ENCODE peak calls at places on chromosomes 5 and 9, in four cellular contexts. T is HCT116, X is K562, O is HepG2. L is an unnamed sample.

GRCh38 chr5:1474875-1475543 is 29.8 kb upstream of the SLC6A3 start:
- DNase-seq in O (no peak), X (no peak), T (no peak), L (no peak)

GRCh38 chr9:18477121-18477705 is 3.3 kb downstream of the ADAMTSL1 start:
- DNase-seq in T (no peak), O (no peak), X (no peak), L (no peak)

GRCh38 chr9:38421498-38422211 is 2.6 kb downstream of the IGFBPL1 start:
- DNase-seq in T (no peak), O (no peak), X (no peak), L (no peak)

GRCh38 chr5:658103-658502 is 35.0 kb downstream of the TPPP start:
- DNase-seq in O (no peak), T (no peak), X (no peak), L (no peak)

GRCh38 chr5:135386096-135386495 is 12.9 kb downstream of the MACROH2A1 start:
- DNase-seq in T (no peak), X (no peak), O (no peak), L (no peak)

GRCh38 chr9:212265-212664 is 2.4 kb upstream of the DOCK8 start:
- DNase-seq in O (no peak), X (no peak), T (no peak), L (no peak)

GRCh38 chr9:89899476-89900047 is 294.8 kb downstream of the GADD45G start:
- DNase-seq in X (no peak), T (no peak), O (peak), L (no peak)

GRCh38 chr5:83632874-83633273 is 87.8 kb downstream of the HAPLN1 start:
- DNase-seq in O (no peak), X (no peak), T (peak), L (no peak)

GRCh38 chr9:77806697-77807096 is 158.6 kb upstream of the GNA14 start:
- DNase-seq in O (no peak), X (no peak), T (no peak), L (no peak)

GRCh38 chr9:6703898-6704639 is 53.7 kb upstream of the KDM4C start:
- DNase-seq in T (no peak), O (peak), X (no peak), L (no peak)

GRCh38 chr5:39209924-39210323 is 9.4 kb downstream of the FYB1 start:
- DNase-seq in X (no peak), O (no peak), T (no peak), L (no peak)

GRCh38 chr9:137972988-137973470 is 95.4 kb downstream of the CACNA1B start:
- DNase-seq in T (no peak), O (no peak), X (no peak), L (no peak)

GRCh38 chr5:170333161-170333909 is 35.8 kb upstream of the LCP2 start:
- DNase-seq in O (no peak), X (no peak), T (no peak), L (no peak)

GRCh38 chr9:116756995-116757394 is 69.9 kb downstream of the TRIM32 start:
- DNase-seq in T (no peak), O (no peak), X (no peak), L (no peak)

GRCh38 chr5:177371120-177371537 is 13.1 kb upstream of the SLC34A1 start:
- DNase-seq in O (no peak), X (no peak), T (no peak), L (no peak)

GRCh38 chr9:69919461-69920061 is 98.9 kb downstream of the CFAP95 start:
- DNase-seq in X (peak), T (peak), O (peak), L (peak)

GRCh38 chr9:122036988-122037387 is 56.1 kb downstream of the TTLL11 start:
- DNase-seq in T (no peak), O (no peak), X (no peak), L (no peak)

GRCh38 chr5:53991942-53992341 is 318.4 kb downstream of the ARL15 start:
- DNase-seq in O (no peak), X (no peak), T (no peak), L (no peak)

GRCh38 chr9:135591491-135592330 is 30.2 kb downstream of the PAEP start:
- DNase-seq in T (no peak), X (no peak), O (no peak), L (no peak)

GRCh38 chr9:137664676-137665075 is 45.9 kb downstream of the EHMT1 start:
- DNase-seq in T (no peak), X (no peak), O (peak), L (no peak)

GRCh38 chr9:76650692-76651091 is 113.5 kb upstream of the PCA3 start:
- DNase-seq in T (no peak), X (no peak), O (no peak), L (no peak)

GRCh38 chr9:115264333-115264732 is 146.4 kb upstream of the TNC start:
- DNase-seq in T (no peak), O (no peak), X (no peak), L (no peak)

GRCh38 chr9:115593587-115594091 is 475.7 kb upstream of the TNC start:
- DNase-seq in T (peak), X (peak), O (peak), L (no peak)

DNA sequence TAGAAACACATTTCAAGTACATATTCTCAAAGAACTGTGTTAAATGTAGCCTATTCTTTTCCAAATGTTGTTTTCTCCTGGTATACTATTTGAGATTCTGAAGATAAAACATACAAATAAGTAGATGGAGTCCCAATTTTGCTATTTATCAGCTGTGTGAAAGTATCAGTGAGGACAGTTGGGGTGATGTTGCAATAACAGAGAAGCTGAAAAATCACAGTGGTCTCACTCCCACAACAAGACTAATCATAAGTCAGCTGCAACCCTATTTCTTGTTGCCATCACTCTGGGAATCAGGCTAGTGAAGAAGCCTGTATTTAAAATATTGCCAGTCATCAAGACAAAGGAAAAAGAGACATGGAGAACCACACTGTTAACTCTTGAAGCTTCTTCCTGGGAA is 25.9 kb upstream of the LURAP1L start:
- DNase-seq in X (no peak), T (no peak), O (no peak), L (no peak)
- H3K27ac ChIP-seq in X (no peak), T (no peak), O (no peak), L (no peak)

GRCh38 chr5:77630246-77631165 is 8.0 kb downstream of the OTP start:
- DNase-seq in O (peak), T (peak), X (no peak), L (peak)
- TF ChIP-seq TCF7L2 in O (no peak), T (no peak), X (no peak), L (no peak)

DNA sequence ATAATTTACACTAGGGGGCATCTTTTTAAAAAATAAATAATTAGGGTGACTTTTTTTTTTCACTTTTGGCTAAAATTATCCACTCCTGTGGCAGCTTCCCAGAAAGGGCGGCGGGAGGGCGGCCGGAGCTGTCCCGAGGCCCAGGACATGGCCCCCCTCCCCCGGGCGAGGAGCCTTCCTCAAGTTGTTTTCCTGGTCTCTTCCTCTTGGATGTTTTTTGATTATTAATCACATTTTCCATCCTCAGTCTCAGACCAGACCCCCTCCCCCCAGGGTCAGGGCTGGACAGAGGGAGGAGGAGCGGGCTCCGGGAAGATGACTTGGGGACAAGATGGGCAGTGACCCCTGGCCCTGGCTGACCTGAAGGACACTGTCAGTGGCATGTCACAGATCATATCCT is 4.7 kb upstream of the CNTFR start:
- DNase-seq in X (no peak), O (no peak), T (no peak), L (no peak)
- H3K27ac ChIP-seq in X (no peak), O (no peak), T (no peak), L (no peak)

DNA sequence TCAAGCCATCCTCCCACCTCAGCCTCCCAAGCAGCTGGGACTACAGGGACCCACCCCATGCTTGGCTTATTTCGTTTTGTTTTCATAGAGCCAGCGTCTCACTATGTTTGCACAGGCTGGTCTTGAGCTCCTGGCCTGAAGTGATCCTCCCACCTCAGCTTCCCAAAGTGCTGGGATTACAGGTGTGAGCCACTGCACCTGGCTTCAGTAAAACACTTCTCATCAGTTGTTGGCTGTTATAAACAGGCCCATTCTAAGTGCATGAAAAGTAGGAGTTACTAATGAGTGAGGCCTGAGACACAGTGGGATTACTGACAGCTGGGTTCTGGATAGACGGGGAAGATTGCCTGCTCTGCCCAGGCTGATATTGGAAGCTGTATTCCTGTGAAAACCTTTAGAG is 3.5 kb downstream of the CRB2 start:
- DNase-seq in T (no peak), X (no peak), O (no peak), L (no peak)
- TF ChIP-seq TCF7L2 in T (no peak), X (no peak), O (no peak), L (no peak)

GRCh38 chr9:107712390-107712789 is 222.8 kb upstream of the KLF4 start:
- DNase-seq in O (no peak), T (peak), X (peak), L (no peak)

GRCh38 chr9:107708786-107709185 is 219.2 kb upstream of the KLF4 start:
- DNase-seq in T (no peak), O (no peak), X (no peak), L (no peak)

GRCh38 chr9:107711528-107711927 is 222.0 kb upstream of the KLF4 start:
- DNase-seq in T (peak), O (no peak), X (no peak), L (no peak)

GRCh38 chr9:107710988-107711387 is 221.4 kb upstream of the KLF4 start:
- DNase-seq in T (no peak), X (no peak), O (no peak), L (no peak)

GRCh38 chr9:107710552-107710951 is 221.0 kb upstream of the KLF4 start:
- DNase-seq in O (no peak), T (no peak), X (no peak), L (no peak)
- H3K27ac ChIP-seq in O (no peak), T (no peak), X (no peak), L (no peak)

GRCh38 chr5:103918668-103919367 is 356.2 kb upstream of the NUDT12 start:
- DNase-seq in T (no peak), O (no peak), X (no peak), L (no peak)
- TF ChIP-seq TCF7L2 in T (no peak), O (no peak), X (no peak), L (no peak)

GRCh38 chr5:112579771-112580170 is 157.9 kb upstream of the APC start:
- DNase-seq in X (no peak), T (no peak), O (no peak), L (no peak)
- H3K27ac ChIP-seq in X (no peak), T (no peak), O (no peak), L (no peak)